ENCODE peak calls at places on chromosomes 16 and 17, in five cellular contexts. G, H, T, Z and M are unnamed samples.

GRCh38 chr17:77772461-77772897 is 186.0 kb upstream of the TNRC6C start:
- DNase-seq in G (peak), H (peak), T (no peak), Z (peak), M (peak)

GRCh38 chr16:50279142-50279865 is 13.0 kb downstream of the ADCY7 start:
- DNase-seq in G (peak), H (no peak), T (peak), Z (no peak), M (no peak)

GRCh38 chr17:72672729-72673128 is 419.8 kb downstream of the SLC39A11 start:
- DNase-seq in G (no peak), H (no peak), T (no peak), Z (no peak), M (no peak)

GRCh38 chr16:88393034-88393433 is 10.3 kb downstream of the ZNF469 start:
- DNase-seq in G (peak), H (no peak), T (peak), Z (no peak), M (no peak)

GRCh38 chr17:16477255-16477654 is 14.7 kb downstream of the LRRC75A start:
- DNase-seq in G (peak), H (peak), T (peak), Z (no peak), M (no peak)

GRCh38 chr17:58324409-58325288 is 3.9 kb downstream of the TSPOAP1 start:
- DNase-seq in G (no peak), H (peak), T (no peak), Z (no peak), M (no peak)

GRCh38 chr16:67729636-67730248 is 10.6 kb upstream of the GFOD2 start:
- DNase-seq in G (no peak), H (no peak), T (no peak), Z (no peak), M (no peak)

GRCh38 chr16:52212841-52213240 is 334.1 kb downstream of the TOX3 start:
- DNase-seq in G (no peak), H (no peak), T (no peak), Z (no peak), M (no peak)

GRCh38 chr16:82955836-82956348 is 329.1 kb downstream of the CDH13 start:
- DNase-seq in G (no peak), H (no peak), T (no peak), Z (no peak), M (no peak)

GRCh38 chr17:15323147-15323546 is 18.2 kb downstream of the TEKT3 start:
- DNase-seq in G (peak), H (no peak), T (no peak), Z (no peak), M (no peak)

GRCh38 chr16:28149016-28149888 is 62.5 kb downstream of the XPO6 start:
- DNase-seq in G (no peak), H (no peak), T (no peak), Z (no peak), M (no peak)

GRCh38 chr16:28491080-28491969 is 549 bp downstream of the CLN3 start:
- DNase-seq in G (peak), H (peak), T (no peak), Z (no peak), M (no peak)

GRCh38 chr16:30031477-30031918 is 427 bp upstream of the TLCD3B start:
- DNase-seq in G (no peak), H (no peak), T (no peak), Z (no peak), M (no peak)

GRCh38 chr16:31367875-31368274 is 12.9 kb downstream of the ITGAX start:
- DNase-seq in G (no peak), H (no peak), T (no peak), Z (no peak), M (no peak)

GRCh38 chr16:87765473-87765775 is 362 bp downstream of the KLHDC4 start:
- DNase-seq in G (no peak), H (peak), T (no peak), Z (no peak), M (no peak)

GRCh38 chr16:56866955-56867830 is 2.2 kb downstream of the SLC12A3 start:
- DNase-seq in G (no peak), H (peak), T (no peak), Z (no peak), M (no peak)

GRCh38 chr16:68749424-68749823 is 12.3 kb downstream of the CDH1 start:
- DNase-seq in G (no peak), H (peak), T (no peak), Z (no peak), M (no peak)
- H3K27ac ChIP-seq in G (no peak), H (no peak), T (no peak), Z (no peak), M (no peak)

GRCh38 chr17:61416540-61417363 is 17.1 kb downstream of the TBX2 start:
- DNase-seq in G (peak), H (peak), T (peak), Z (peak), M (peak)
- H3K4me3 ChIP-seq in G (peak), H (no peak), T (peak), Z (peak), M (peak)

GRCh38 chr16:24044467-24044866 is 208.7 kb downstream of the PRKCB start:
- DNase-seq in G (no peak), H (no peak), T (no peak), Z (no peak), M (no peak)

GRCh38 chr16:24049113-24049512 is 207.0 kb upstream of the CACNG3 start:
- DNase-seq in G (no peak), H (no peak), T (no peak), Z (no peak), M (no peak)

GRCh38 chr16:24041834-24042631 is 206.2 kb downstream of the PRKCB start:
- DNase-seq in G (peak), H (peak), T (no peak), Z (peak), M (no peak)

GRCh38 chr16:24045641-24046040 is 209.9 kb downstream of the PRKCB start:
- DNase-seq in G (no peak), H (peak), T (no peak), Z (no peak), M (peak)

GRCh38 chr16:24046442-24046841 is 209.7 kb upstream of the CACNG3 start:
- DNase-seq in G (no peak), H (peak), T (no peak), Z (no peak), M (no peak)
- H3K27ac ChIP-seq in G (no peak), H (no peak), T (no peak), Z (no peak), M (no peak)

GRCh38 chr17:74756891-74757290 is 8.5 kb downstream of the NHERF1 start:
- DNase-seq in G (no peak), H (no peak), T (no peak), Z (no peak), M (no peak)
- H3K4me3 ChIP-seq in G (no peak), H (no peak), T (no peak), Z (no peak), M (no peak)

DNA sequence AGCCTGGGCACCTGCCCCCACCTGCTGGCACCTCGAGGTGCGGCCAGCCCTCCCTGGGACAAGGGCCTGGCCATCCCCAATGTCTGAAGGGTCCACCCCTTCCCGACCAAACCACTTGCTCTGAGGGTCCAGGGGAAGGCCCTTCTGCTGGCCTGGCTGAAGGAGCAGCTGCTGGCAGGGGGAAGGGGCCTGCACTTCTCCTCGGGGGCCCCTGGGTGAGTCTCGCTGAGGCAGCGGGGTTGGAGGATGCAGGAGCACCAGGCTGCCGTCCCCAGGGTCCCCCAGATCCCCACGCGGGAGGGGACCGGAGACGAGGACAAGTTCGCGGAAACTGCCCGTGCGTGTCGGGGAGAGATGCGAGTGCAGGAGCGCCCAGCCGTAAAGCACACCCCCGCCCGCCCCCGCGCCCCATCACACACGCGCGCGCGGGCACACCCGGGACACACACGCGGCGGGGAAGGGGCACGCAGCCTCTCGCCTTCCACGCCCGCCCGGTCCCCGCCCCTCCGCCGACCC is 725 bp upstream of the CACNA1H start:
- DNase-seq in G (no peak), H (peak), T (no peak), Z (no peak), M (no peak)
- H3K27ac ChIP-seq in G (no peak), H (no peak), T (no peak), Z (peak), M (no peak)

DNA sequence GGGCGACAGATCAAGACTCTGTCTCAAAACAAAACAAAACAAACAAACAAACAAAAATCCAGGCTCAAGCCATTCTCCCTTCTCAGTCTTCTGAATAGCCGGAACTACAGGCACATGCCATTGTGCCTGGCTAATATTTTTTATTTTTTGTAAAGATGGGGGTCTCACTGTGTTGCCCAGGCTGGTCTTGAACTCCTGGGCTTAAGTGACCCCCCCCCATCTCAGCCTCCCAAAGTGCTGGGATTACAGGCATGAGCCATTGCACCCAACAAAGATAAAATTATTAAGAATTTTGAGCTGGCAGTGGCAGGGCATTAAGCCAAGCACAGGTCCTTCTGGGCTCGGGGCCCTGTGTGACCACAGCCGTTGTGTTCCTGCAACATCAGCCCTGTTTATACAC is 69.9 kb upstream of the CBX4 start:
- DNase-seq in G (no peak), H (no peak), T (no peak), Z (no peak), M (no peak)
- H3K4me3 ChIP-seq in G (no peak), H (no peak), T (no peak), Z (no peak), M (no peak)

DNA sequence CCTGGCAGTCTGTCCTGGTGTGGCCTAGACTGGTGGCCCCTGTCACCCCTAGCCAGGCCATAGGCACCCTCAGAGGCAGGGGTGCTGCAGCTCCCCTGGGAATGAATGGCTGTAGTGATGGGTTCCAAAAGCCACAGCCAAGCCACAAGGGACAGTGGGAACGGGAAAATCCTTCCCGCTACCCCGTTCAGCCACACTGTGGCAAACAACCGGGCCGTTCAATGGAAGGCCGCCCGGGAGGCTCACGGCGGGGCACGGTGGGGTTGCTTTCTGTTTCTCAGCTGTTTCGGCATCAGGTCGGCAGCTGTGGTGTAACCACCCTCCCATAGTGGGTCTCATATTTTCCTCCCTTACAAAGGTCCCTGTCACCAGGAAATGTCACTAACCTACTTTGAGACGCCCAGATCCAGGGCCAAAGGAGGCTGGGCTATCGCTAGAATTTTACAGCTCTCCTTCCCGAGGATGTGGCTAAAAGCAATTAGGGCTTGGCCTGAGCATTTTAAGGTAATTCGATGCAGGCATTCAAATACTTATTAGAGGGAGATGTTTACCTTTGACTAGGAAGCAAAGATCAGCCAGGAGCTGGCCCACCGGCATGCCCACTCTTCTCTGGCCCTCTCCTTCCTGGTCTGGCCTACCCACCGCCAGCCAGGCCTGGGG is 61.7 kb upstream of the GSE1 start:
- DNase-seq in G (no peak), H (no peak), T (no peak), Z (no peak), M (no peak)
- H3K27ac ChIP-seq in G (peak), H (no peak), T (peak), Z (peak), M (no peak)

GRCh38 chr17:38967290-38967738 is at the start of gene FBXO47:
- DNase-seq in G (peak), H (peak), T (peak), Z (no peak), M (peak)
- H3K4me3 ChIP-seq in G (peak), H (no peak), T (peak), Z (peak), M (peak)

GRCh38 chr16:13983625-13984024 is 63.7 kb downstream of the ERCC4 start:
- DNase-seq in G (no peak), H (no peak), T (no peak), Z (no peak), M (no peak)

GRCh38 chr16:13984794-13985193 is 64.8 kb downstream of the ERCC4 start:
- DNase-seq in G (no peak), H (peak), T (no peak), Z (no peak), M (no peak)

GRCh38 chr16:13988038-13988437 is 68.1 kb downstream of the ERCC4 start:
- DNase-seq in G (no peak), H (no peak), T (no peak), Z (no peak), M (no peak)

GRCh38 chr16:13977177-13977576 is 57.2 kb downstream of the ERCC4 start:
- DNase-seq in G (no peak), H (no peak), T (no peak), Z (no peak), M (no peak)

GRCh38 chr16:13982446-13982845 is 62.5 kb downstream of the ERCC4 start:
- DNase-seq in G (no peak), H (peak), T (no peak), Z (no peak), M (no peak)
- H3K27ac ChIP-seq in G (no peak), H (no peak), T (no peak), Z (no peak), M (no peak)